ENCODE peak calls at places on chromosome 10, in four cellular contexts. One of them, this sample, is unnamed.

GRCh38 chr10:101224910-101225823 is 4.1 kb downstream of the LBX1 start:
- DNase-seq in caudate nucleus: no peak
- DNase-seq in EH: no peak
- DNase-seq in endothelial cell: no peak
- DNase-seq in this sample: no peak

GRCh38 chr10:19629559-19629958 is 186.7 kb upstream of the PLXDC2 start:
- DNase-seq in EH: peak; percentile 12
- DNase-seq in endothelial cell: no peak
- DNase-seq in caudate nucleus: peak; percentile 51
- DNase-seq in this sample: peak; percentile 55

GRCh38 chr10:84355106-84355505 is 26.7 kb downstream of the CCSER2 start:
- DNase-seq in EH: no peak
- DNase-seq in endothelial cell: no peak
- DNase-seq in caudate nucleus: no peak
- DNase-seq in this sample: no peak

GRCh38 chr10:130188195-130189175 is 52.3 kb downstream of the GLRX3 start:
- DNase-seq in caudate nucleus: no peak
- DNase-seq in EH: no peak
- DNase-seq in endothelial cell: no peak
- DNase-seq in this sample: no peak

GRCh38 chr10:130027716-130028464 is 63.8 kb upstream of the EBF3 start:
- DNase-seq in EH: peak; percentile 6
- DNase-seq in caudate nucleus: no peak
- DNase-seq in endothelial cell: no peak
- DNase-seq in this sample: peak; percentile 94

GRCh38 chr10:133467286-133467911 is 13.7 kb downstream of the SCART1 start:
- DNase-seq in endothelial cell: no peak
- DNase-seq in caudate nucleus: no peak
- DNase-seq in EH: no peak
- DNase-seq in this sample: no peak

GRCh38 chr10:133412381-133412711 is 12.1 kb downstream of the SPRN start:
- DNase-seq in EH: no peak
- DNase-seq in caudate nucleus: no peak
- DNase-seq in endothelial cell: no peak
- DNase-seq in this sample: no peak

GRCh38 chr10:117457932-117458331 is 82.7 kb upstream of the PDZD8 start:
- DNase-seq in caudate nucleus: no peak
- DNase-seq in endothelial cell: no peak
- DNase-seq in EH: no peak
- DNase-seq in this sample: no peak

GRCh38 chr10:33263453-33263852 is 71.0 kb downstream of the NRP1 start:
- DNase-seq in EH: peak; percentile 84
- DNase-seq in caudate nucleus: no peak
- DNase-seq in endothelial cell: no peak
- DNase-seq in this sample: peak; percentile 91

GRCh38 chr10:36499696-36500095 is 625.7 kb upstream of the ANKRD30A start:
- DNase-seq in EH: peak; percentile 29
- DNase-seq in caudate nucleus: no peak
- DNase-seq in endothelial cell: no peak
- DNase-seq in this sample: peak; percentile 70

GRCh38 chr10:43145313-43145712 is 7.1 kb downstream of the CSGALNACT2 start:
- DNase-seq in endothelial cell: no peak
- DNase-seq in caudate nucleus: no peak
- DNase-seq in EH: no peak
- DNase-seq in this sample: no peak

GRCh38 chr10:122648599-122649428 is 50.8 kb downstream of the C10orf120 start:
- DNase-seq in caudate nucleus: peak; percentile 32
- DNase-seq in EH: peak; percentile 28
- DNase-seq in endothelial cell: peak; percentile 79
- DNase-seq in this sample: peak; percentile 24

GRCh38 chr10:132938472-132939329 is 3.7 kb downstream of the CFAP46 start:
- DNase-seq in endothelial cell: peak; percentile 62
- DNase-seq in EH: no peak
- DNase-seq in caudate nucleus: no peak
- DNase-seq in this sample: peak; percentile 3

GRCh38 chr10:30034433-30035137 is 24.8 kb downstream of the JCAD start:
- DNase-seq in caudate nucleus: no peak
- DNase-seq in endothelial cell: no peak
- DNase-seq in EH: no peak
- DNase-seq in this sample: no peak

GRCh38 chr10:84329094-84329611 is 764 bp downstream of the CCSER2 start:
- DNase-seq in EH: peak; percentile 54
- DNase-seq in caudate nucleus: no peak
- DNase-seq in endothelial cell: peak; percentile 24
- DNase-seq in this sample: peak; percentile 44

GRCh38 chr10:74882427-74882826 is 56.0 kb downstream of the KAT6B start:
- DNase-seq in endothelial cell: no peak
- DNase-seq in EH: peak; percentile 21
- DNase-seq in caudate nucleus: no peak
- DNase-seq in this sample: no peak

GRCh38 chr10:97149065-97149680 is 36.6 kb downstream of the SLIT1 start:
- DNase-seq in caudate nucleus: no peak
- DNase-seq in EH: no peak
- DNase-seq in endothelial cell: no peak
- DNase-seq in this sample: no peak

GRCh38 chr10:132443998-132444876 is 47.2 kb downstream of the PWWP2B start:
- DNase-seq in caudate nucleus: no peak
- DNase-seq in EH: no peak
- DNase-seq in endothelial cell: no peak
- DNase-seq in this sample: no peak

GRCh38 chr10:1601371-1601906 is 135.9 kb downstream of the ADARB2 start:
- DNase-seq in caudate nucleus: no peak
- DNase-seq in endothelial cell: no peak
- DNase-seq in EH: no peak
- DNase-seq in this sample: no peak

GRCh38 chr10:22666287-22667092 is 47.9 kb downstream of the PIP4K2A start:
- DNase-seq in caudate nucleus: no peak
- DNase-seq in EH: no peak
- DNase-seq in endothelial cell: no peak
- DNase-seq in this sample: peak; percentile 43

GRCh38 chr10:80411267-80411668 is 2.9 kb downstream of the PRXL2A start:
- DNase-seq in EH: peak; percentile 22
- DNase-seq in endothelial cell: no peak
- DNase-seq in caudate nucleus: peak; percentile 20
- DNase-seq in this sample: peak; percentile 86

GRCh38 chr10:49280001-49280408 is 19.0 kb upstream of the C10orf71 start:
- DNase-seq in EH: peak; percentile 46
- DNase-seq in endothelial cell: no peak
- DNase-seq in caudate nucleus: no peak
- DNase-seq in this sample: peak; percentile 74

GRCh38 chr10:100340948-100341847 is 5.8 kb upstream of the SCD start:
- DNase-seq in endothelial cell: no peak
- DNase-seq in caudate nucleus: peak; percentile 79
- DNase-seq in EH: no peak
- DNase-seq in this sample: no peak

GRCh38 chr10:30554443-30554831 is 75.1 kb downstream of the LYZL2 start:
- DNase-seq in endothelial cell: no peak
- DNase-seq in EH: no peak
- DNase-seq in caudate nucleus: no peak
- DNase-seq in this sample: no peak

GRCh38 chr10:31187182-31187581 is 131.8 kb upstream of the ZEB1 start:
- DNase-seq in endothelial cell: no peak
- DNase-seq in caudate nucleus: no peak
- DNase-seq in EH: no peak
- DNase-seq in this sample: no peak

GRCh38 chr10:71131096-71131495 is 81.3 kb upstream of the UNC5B start:
- DNase-seq in endothelial cell: no peak
- DNase-seq in caudate nucleus: no peak
- DNase-seq in EH: no peak
- DNase-seq in this sample: no peak

GRCh38 chr10:128087884-128088695 is 38.1 kb downstream of the MKI67 start:
- DNase-seq in endothelial cell: peak; percentile 28
- DNase-seq in EH: no peak
- DNase-seq in caudate nucleus: no peak
- DNase-seq in this sample: peak; percentile 45

GRCh38 chr10:70546585-70546984 is 56.0 kb downstream of the PRF1 start:
- DNase-seq in EH: no peak
- DNase-seq in endothelial cell: no peak
- DNase-seq in caudate nucleus: no peak
- DNase-seq in this sample: no peak

GRCh38 chr10:63673246-63673645 is 152.0 kb downstream of the REEP3 start:
- DNase-seq in caudate nucleus: no peak
- DNase-seq in EH: no peak
- DNase-seq in endothelial cell: no peak
- DNase-seq in this sample: no peak

GRCh38 chr10:4812952-4813351 is 13.1 kb upstream of the AKR1E2 start:
- DNase-seq in EH: peak; percentile 72
- DNase-seq in caudate nucleus: no peak
- DNase-seq in endothelial cell: no peak
- DNase-seq in this sample: peak; percentile 94

GRCh38 chr10:28532223-28532508 is 752 bp upstream of the WAC start:
- DNase-seq in caudate nucleus: no peak
- DNase-seq in EH: no peak
- DNase-seq in endothelial cell: no peak
- DNase-seq in this sample: no peak

GRCh38 chr10:14822879-14823755 is 14.7 kb downstream of the CDNF start:
- DNase-seq in EH: peak; percentile 64
- DNase-seq in endothelial cell: peak; percentile 35
- DNase-seq in caudate nucleus: no peak
- DNase-seq in this sample: peak; percentile 63

GRCh38 chr10:5447611-5448071 is 35.3 kb downstream of the NET1 start:
- DNase-seq in endothelial cell: no peak
- DNase-seq in caudate nucleus: no peak
- DNase-seq in EH: peak; percentile 46
- DNase-seq in this sample: no peak

GRCh38 chr10:77667426-77668324 is 30.1 kb upstream of the KCNMA1 start:
- DNase-seq in endothelial cell: no peak
- DNase-seq in EH: peak; percentile 20
- DNase-seq in caudate nucleus: no peak
- DNase-seq in this sample: no peak

GRCh38 chr10:121243003-121243898 is 355.0 kb downstream of the FGFR2 start:
- DNase-seq in EH: no peak
- DNase-seq in endothelial cell: no peak
- DNase-seq in caudate nucleus: no peak
- DNase-seq in this sample: peak; percentile 52

This sample was measured in RPMI7951.